ENCODE peak calls at places on chromosomes 11 and 22, in nine cellular contexts. G is vagina, V is transverse colon, R is cardiac muscle cell, M is heart left ventricle, J is fibroblast of lung, I is RWPE2, E is K562, D is upper lobe of right lung. X is an unnamed sample.

GRCh38 chr11:80136991-80137390 is 696.2 kb upstream of the TENM4 start:
- DNase-seq in D (no peak), J (no peak), V (no peak), I (no peak), R (no peak), G (no peak), E (no peak), M (no peak), X (no peak)

GRCh38 chr11:134506046-134506445 is 94.0 kb upstream of the B3GAT1 start:
- DNase-seq in G (no peak), M (no peak), D (no peak), I (no peak), E (no peak), V (no peak), R (no peak), J (no peak), X (no peak)

GRCh38 chr11:398826-399225 is 4.8 kb downstream of the PKP3 start:
- DNase-seq in E (no peak), G (no peak), M (no peak), J (peak; percentile 13), R (no peak), V (no peak), I (no peak), D (no peak), X (peak; percentile 31)

GRCh38 chr11:92306966-92307504 is 82.4 kb downstream of the FAT3 start:
- DNase-seq in E (no peak), M (no peak), D (no peak), J (no peak), I (no peak), R (no peak), V (no peak), G (no peak), X (no peak)

GRCh38 chr11:69002743-69003231 is 10.3 kb downstream of the MRGPRF start:
- DNase-seq in G (no peak), R (no peak), D (peak; percentile 58), M (no peak), J (no peak), I (no peak), V (peak; percentile 7), E (no peak), X (no peak)

GRCh38 chr11:110773442-110773841 is 61.2 kb upstream of the ARHGAP20 start:
- DNase-seq in G (no peak), D (no peak), V (no peak), M (no peak), R (no peak), I (no peak), J (no peak), E (no peak), X (no peak)

GRCh38 chr11:95359756-95360155 is 128.8 kb upstream of the SESN3 start:
- DNase-seq in D (no peak), J (no peak), M (no peak), G (no peak), I (no peak), V (no peak), E (no peak), R (no peak), X (no peak)

GRCh38 chr11:57155838-57156583 is 25.7 kb upstream of the LRRC55 start:
- DNase-seq in D (no peak), I (no peak), R (peak; percentile 35), M (no peak), G (peak; percentile 55), E (no peak), J (no peak), V (no peak), X (no peak)

GRCh38 chr11:70504246-70505020 is 106.1 kb downstream of the CTTN start:
- DNase-seq in I (peak; percentile 46), V (no peak), G (no peak), M (no peak), E (no peak), D (peak; percentile 38), R (no peak), J (no peak), X (no peak)

GRCh38 chr11:122199661-122200060 is 83.6 kb upstream of the BLID start:
- DNase-seq in J (no peak), R (no peak), M (no peak), V (no peak), I (no peak), G (no peak), E (no peak), D (no peak), X (no peak)

GRCh38 chr22:47204002-47204979 is 441.8 kb downstream of the TBC1D22A start:
- DNase-seq in J (no peak), E (no peak), M (no peak), I (no peak), R (no peak), V (no peak), G (peak; percentile 93), D (no peak), X (no peak)

GRCh38 chr22:26763633-26764295 is 106.4 kb downstream of the MIAT start:
- DNase-seq in V (no peak), D (no peak), J (peak; percentile 50), I (no peak), E (no peak), R (no peak), G (no peak), M (no peak), X (peak; percentile 83)

GRCh38 chr22:25365491-25366261 is 146.2 kb downstream of the CRYBB2 start:
- DNase-seq in J (no peak), V (no peak), E (no peak), G (no peak), R (no peak), M (no peak), I (peak; percentile 43), D (no peak), X (no peak)

GRCh38 chr22:38422615-38423511 is 32.1 kb downstream of the KCNJ4 start:
- DNase-seq in V (peak; percentile 38), J (no peak), M (no peak), G (no peak), D (no peak), I (no peak), R (no peak), E (peak; percentile 26), X (no peak)

GRCh38 chr11:68546555-68546954 is 86.0 kb downstream of the PPP6R3 start:
- DNase-seq in E (no peak), V (no peak), D (no peak), J (no peak), G (no peak), M (no peak), R (no peak), I (no peak), X (no peak)

GRCh38 chr11:1377231-1377780 is 12.4 kb upstream of the BRSK2 start:
- DNase-seq in E (no peak), D (no peak), G (no peak), V (no peak), J (no peak), I (no peak), M (no peak), R (no peak), X (peak; percentile 65)

GRCh38 chr22:44664149-44664548 is 37.9 kb upstream of the PRR5 start:
- DNase-seq in E (no peak), J (peak; percentile 54), M (peak; percentile 72), V (peak; percentile 67), R (no peak), D (no peak), I (no peak), G (no peak), X (no peak)

GRCh38 chr11:17528181-17528691 is 16.0 kb downstream of the USH1C start:
- DNase-seq in V (peak; percentile 52), G (no peak), J (peak; percentile 35), M (peak; percentile 57), R (peak; percentile 77), D (no peak), I (no peak), E (peak; percentile 84), X (peak; percentile 38)

GRCh38 chr11:32962016-32962415 is 53.7 kb upstream of the DEPDC7 start:
- DNase-seq in M (no peak), J (no peak), V (no peak), G (no peak), R (no peak), D (no peak), E (no peak), I (no peak), X (no peak)

DNA sequence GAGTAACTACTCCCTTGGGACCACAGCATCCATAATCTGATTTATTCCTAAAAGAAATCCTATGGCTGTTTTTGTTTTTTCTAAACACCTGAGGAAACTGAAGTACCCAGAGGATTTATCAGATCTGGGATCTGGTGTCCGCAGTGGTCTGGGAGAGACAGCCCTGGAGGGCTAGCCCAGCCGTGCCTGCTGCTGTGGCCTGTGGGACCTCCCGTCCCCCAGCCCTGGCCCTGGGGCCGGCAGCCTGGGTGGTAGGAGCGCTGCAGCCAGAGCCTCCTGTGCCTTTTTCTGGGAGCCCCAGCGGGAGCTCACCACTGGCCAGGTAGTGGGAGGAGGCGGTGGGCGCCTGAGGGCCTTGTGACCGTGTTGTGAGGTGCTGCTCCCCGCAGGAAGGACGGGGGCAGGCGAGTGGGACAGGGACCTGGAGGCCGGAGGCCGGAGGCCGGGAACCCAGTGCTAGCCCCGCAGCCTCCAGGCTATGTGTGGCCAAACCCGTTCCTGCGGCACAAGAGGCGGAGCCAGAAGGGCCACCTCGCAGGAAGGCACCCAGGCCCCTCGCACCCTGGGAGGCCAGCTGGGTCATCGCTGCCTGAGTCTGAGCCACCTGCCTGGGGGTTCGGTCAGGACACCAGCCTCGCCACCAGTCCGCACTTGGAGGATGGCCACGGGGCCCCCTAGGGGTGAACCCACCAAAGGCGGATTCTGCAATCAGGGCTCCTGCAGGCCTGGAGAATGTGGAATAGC is 18.2 kb upstream of the C11orf96 start:
- DNase-seq in J (no peak), V (no peak), D (no peak), M (no peak), G (no peak), I (no peak), E (no peak), R (no peak), X (no peak)
- H3K4me3 ChIP-seq in J (no peak overlapping the region), V (no peak overlapping the region), D (no peak overlapping the region), M (no peak overlapping the region), G (no peak overlapping the region), I (no peak overlapping the region), E (no peak overlapping the region), R (no peak overlapping the region), X (no peak overlapping the region)

DNA sequence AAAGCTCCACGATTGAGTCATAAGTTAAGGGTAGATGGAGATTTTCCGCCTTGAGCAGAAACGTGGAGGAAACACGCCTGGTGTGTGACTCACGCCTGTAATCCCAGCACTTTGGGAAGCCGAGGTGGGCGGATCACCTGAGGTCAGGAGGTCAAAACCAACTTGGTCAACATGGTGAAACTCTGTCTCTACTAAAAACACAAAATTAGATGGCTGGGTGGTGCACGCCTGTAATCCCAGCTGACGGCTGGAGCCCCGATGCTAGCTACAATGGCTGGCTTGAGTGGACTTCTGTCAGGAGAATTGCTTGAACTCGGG is 17.3 kb upstream of the DGCR8 start:
- DNase-seq in M (no peak), G (no peak), R (no peak), J (peak; percentile 24), I (no peak), V (no peak), D (no peak), E (no peak), X (peak; percentile 44)
- H3K36me3 ChIP-seq in M (peaks cover 66% of the 10 kb centered on the region), G (no peaks in the 10 kb centered on the region), R (no peaks in the 10 kb centered on the region), J (peaks cover 5% of the 10 kb centered on the region), I (no peaks in the 10 kb centered on the region), V (no peaks in the 10 kb centered on the region), D (peaks cover 52% of the 10 kb centered on the region), E (peaks cover 53% of the 10 kb centered on the region), X (peaks cover 11% of the 10 kb centered on the region)

GRCh38 chr11:66985508-66986177 is 10.5 kb downstream of the C11orf86 start:
- DNase-seq in D (no peak), E (no peak), M (peak; percentile 52), G (no peak), J (no peak), V (no peak), R (no peak), I (no peak), X (no peak)
- H3K27me3 ChIP-seq in D (no peaks in the 10 kb centered on the region), E (no peaks in the 10 kb centered on the region), M (no peaks in the 10 kb centered on the region), G (no peaks in the 10 kb centered on the region), J (no peaks in the 10 kb centered on the region), V (no peaks in the 10 kb centered on the region), R (no peaks in the 10 kb centered on the region), I (no peaks in the 10 kb centered on the region), X (no peaks in the 10 kb centered on the region)

GRCh38 chr11:67438121-67438902 is 830 bp upstream of the PTPRCAP start:
- DNase-seq in V (peak; percentile 76), R (no peak), D (no peak), E (peak; percentile 38), G (no peak), J (no peak), M (no peak), I (peak; percentile 68), X (no peak)
- H3K4me3 ChIP-seq in V (peak overlapping the region; percentile 15), R (no peak overlapping the region), D (peak overlapping the region; percentile 40), E (no peak overlapping the region), G (peak overlapping the region; percentile 22), J (no peak overlapping the region), M (no peak overlapping the region), I (no peak overlapping the region), X (no peak overlapping the region)

X was measured in MG63.